ENCODE peak calls at places on chromosomes 6 and 20, in eight cellular contexts. G is AG10803; P is SK-MEL-5; I is activated naive CD4-positive, alpha-beta T cell treated with Interleukin-2 at 50 U/mL for 16 hours; C is transverse colon; X is endothelial cell; V is aorta; T is AG09309. R is an unnamed sample.

GRCh38 chr6:147190556-147190955 is 13.7 kb upstream of the STXBP5 start:
- DNase-seq in X (no peak), I (no peak), T (no peak), G (no peak), V (no peak), C (no peak), P (no peak), R (no peak)

GRCh38 chr20:13717631-13718044 is 67.1 kb downstream of the ESF1 start:
- DNase-seq in G (no peak), X (no peak), C (no peak), T (no peak), P (no peak), I (no peak), V (no peak), R (no peak)

GRCh38 chr20:14777571-14777970 is 440.2 kb upstream of the FLRT3 start:
- DNase-seq in X (no peak), G (peak; percentile 76), T (no peak), V (no peak), I (no peak), P (no peak), C (no peak), R (no peak)

GRCh38 chr6:29813809-29814208 is 13.8 kb upstream of the HLA-G start:
- DNase-seq in C (no peak), X (no peak), T (no peak), G (peak; percentile 1), P (no peak), I (no peak), V (no peak), R (no peak)

GRCh38 chr6:137020771-137021170 is 24.0 kb downstream of the IL20RA start:
- DNase-seq in G (no peak), I (no peak), P (no peak), V (no peak), C (no peak), X (no peak), T (no peak), R (no peak)

GRCh38 chr20:17298169-17298568 is 71.3 kb downstream of the PCSK2 start:
- DNase-seq in G (no peak), V (no peak), T (no peak), C (no peak), I (no peak), X (no peak), P (no peak), R (no peak)

GRCh38 chr20:38267251-38267650 is 6.7 kb upstream of the KIAA1755 start:
- DNase-seq in X (no peak), G (no peak), I (no peak), C (no peak), P (no peak), V (no peak), T (no peak), R (no peak)

GRCh38 chr20:47603260-47603659 is 101.6 kb downstream of the NCOA3 start:
- DNase-seq in X (no peak), I (no peak), V (no peak), C (no peak), P (no peak), G (no peak), T (no peak), R (no peak)